ENCODE peak calls at places on chromosomes 1 and 21, in nine cellular contexts. Q, E, G, V, X, A, C, S and N are unnamed samples.

GRCh38 chr1:224867715-224868114 is 61.8 kb upstream of the DNAH14 start:
- DNase-seq in A (no peak), X (no peak), G (no peak), Q (no peak), S (no peak), V (no peak), E (peak; percentile 29), C (no peak), N (no peak)

GRCh38 chr1:58783090-58783992 is 506 bp downstream of the JUN start:
- DNase-seq in A (peak; percentile 65), Q (peak; percentile 79), V (no peak), G (no peak), C (peak; percentile 64), S (peak; percentile 81), X (no peak), E (no peak), N (no peak)

GRCh38 chr1:67261646-67262045 is 46.0 kb upstream of the IL12RB2 start:
- DNase-seq in A (peak; percentile 3), G (no peak), C (peak; percentile 56), E (no peak), X (no peak), V (no peak), S (peak; percentile 66), Q (no peak), N (no peak)

GRCh38 chr1:111814642-111815041 is 58.9 kb downstream of the DDX20 start:
- DNase-seq in X (no peak), A (no peak), S (no peak), Q (no peak), G (no peak), C (no peak), E (no peak), V (no peak), N (no peak)

GRCh38 chr1:4730078-4730477 is 75.7 kb downstream of the AJAP1 start:
- DNase-seq in E (no peak), A (no peak), V (no peak), G (no peak), X (no peak), S (no peak), Q (no peak), C (no peak), N (no peak)

GRCh38 chr1:156750191-156750931 is 1.1 kb downstream of the HDGF start:
- DNase-seq in C (no peak), E (peak; percentile 26), S (peak; percentile 80), A (no peak), V (no peak), Q (peak; percentile 73), G (no peak), X (no peak), N (peak; percentile 81)

GRCh38 chr1:38140025-38140487 is 93.5 kb upstream of the POU3F1 start:
- DNase-seq in S (no peak), E (no peak), X (no peak), V (no peak), Q (no peak), C (no peak), A (no peak), G (no peak), N (no peak)

GRCh38 chr1:18293291-18293690 is 185.7 kb downstream of the IGSF21 start:
- DNase-seq in C (no peak), Q (no peak), X (no peak), E (no peak), S (no peak), G (no peak), V (no peak), A (no peak), N (no peak)

GRCh38 chr1:236748471-236748870 is 46.6 kb upstream of the MTR start:
- DNase-seq in E (no peak), V (no peak), G (no peak), Q (no peak), C (no peak), A (no peak), X (no peak), S (no peak), N (no peak)

GRCh38 chr1:182248721-182249120 is 142.9 kb downstream of the GLUL start:
- DNase-seq in G (no peak), X (no peak), Q (no peak), C (no peak), V (no peak), S (no peak), E (no peak), A (no peak), N (no peak)

GRCh38 chr1:6491480-6491962 is at the start of gene PLEKHG5:
- DNase-seq in E (peak; percentile 86), A (no peak), S (no peak), C (no peak), Q (no peak), V (no peak), X (no peak), G (no peak), N (peak; percentile 91)

GRCh38 chr1:97094257-97094972 is 372.8 kb downstream of the PTBP2 start:
- DNase-seq in C (no peak), X (peak; percentile 28), A (no peak), E (peak; percentile 77), V (no peak), Q (no peak), G (no peak), S (no peak), N (peak; percentile 40)

GRCh38 chr1:167114725-167115124 is 20.9 kb downstream of the STYXL2 start:
- DNase-seq in V (no peak), X (no peak), S (no peak), E (no peak), C (no peak), Q (no peak), A (no peak), G (no peak), N (no peak)

GRCh38 chr1:36761073-36761472 is 273.2 kb downstream of the GRIK3 start:
- DNase-seq in S (no peak), A (no peak), E (no peak), X (no peak), G (no peak), Q (no peak), V (no peak), C (no peak), N (no peak)

GRCh38 chr1:2446394-2446793 is 29.7 kb upstream of the PLCH2 start:
- DNase-seq in G (peak; percentile 49), V (no peak), S (no peak), C (no peak), Q (no peak), E (no peak), A (no peak), X (no peak), N (no peak)

GRCh38 chr1:246617156-246617555 is 50.9 kb downstream of the CNST start:
- DNase-seq in E (no peak), C (no peak), A (no peak), V (no peak), G (no peak), X (no peak), S (no peak), Q (no peak), N (no peak)

GRCh38 chr1:240104662-240105061 is 13.0 kb downstream of the FMN2 start:
- DNase-seq in X (no peak), C (no peak), S (no peak), E (no peak), A (no peak), V (no peak), G (no peak), Q (no peak), N (no peak)

GRCh38 chr1:157193219-157193618 is 55.0 kb upstream of the ETV3 start:
- DNase-seq in Q (no peak), A (no peak), V (no peak), G (no peak), E (no peak), S (no peak), C (no peak), X (no peak), N (no peak)

GRCh38 chr21:46622226-46622625 is 13.2 kb upstream of the PRMT2 start:
- DNase-seq in V (no peak), A (peak; percentile 76), X (no peak), S (peak; percentile 69), C (peak; percentile 87), E (no peak), Q (no peak), G (peak; percentile 56), N (no peak)

GRCh38 chr1:65310078-65310587 is 790 bp downstream of the DNAJC6 start:
- DNase-seq in A (no peak), G (no peak), X (no peak), E (no peak), Q (no peak), V (no peak), C (no peak), S (no peak), N (no peak)

GRCh38 chr1:31739281-31739853 is 24.8 kb downstream of the ADGRB2 start:
- DNase-seq in X (no peak), C (no peak), G (no peak), V (no peak), S (peak; percentile 80), A (peak; percentile 33), E (no peak), Q (peak; percentile 64), N (peak; percentile 49)

GRCh38 chr1:227612658-227613057 is 49.3 kb downstream of the ZNF678 start:
- DNase-seq in G (no peak), C (no peak), E (no peak), Q (no peak), A (no peak), X (no peak), V (no peak), S (no peak), N (no peak)

GRCh38 chr21:33855190-33855589 is 60.4 kb downstream of the ATP5PO start:
- DNase-seq in V (no peak), C (no peak), G (no peak), Q (no peak), E (no peak), A (no peak), S (no peak), X (no peak), N (no peak)

GRCh38 chr1:21855257-21856096 is 43.4 kb downstream of the LDLRAD2 start:
- DNase-seq in V (no peak), E (peak; percentile 30), Q (no peak), X (no peak), C (no peak), G (no peak), A (no peak), S (no peak), N (peak; percentile 55)

GRCh38 chr1:58858344-58858673 is 74.5 kb upstream of the JUN start:
- DNase-seq in A (peak; percentile 26), X (no peak), C (peak; percentile 44), Q (no peak), E (no peak), S (no peak), V (no peak), G (no peak), N (no peak)

GRCh38 chr1:110136911-110137310 is 13.4 kb upstream of the SLC6A17 start:
- DNase-seq in S (no peak), Q (no peak), V (no peak), C (peak; percentile 28), A (peak; percentile 32), E (peak; percentile 41), G (peak; percentile 56), X (no peak), N (no peak)

GRCh38 chr1:2298685-2299673 is 70.9 kb downstream of the SKI start:
- DNase-seq in Q (no peak), E (no peak), A (no peak), C (no peak), S (no peak), V (no peak), X (no peak), G (no peak), N (no peak)

GRCh38 chr21:44711327-44712202 is at the start of gene TSPEAR:
- DNase-seq in S (peak; percentile 57), A (peak; percentile 6), E (no peak), X (no peak), Q (peak; percentile 54), C (no peak), V (no peak), G (no peak), N (no peak)